ENCODE peak calls at places on chromosomes 12 and 14, in ten cellular contexts. I is nephron progenitor cell; W is Jurkat, Clone E6-1; U is AG04450; X is sciatic nerve; R is naive thymus-derived CD4-positive, alpha-beta T cell; C is Right ventricle myocardium inferior; T is colonic mucosa; L is cardiac septum; K is NCI-H1105. V is an unnamed sample.

GRCh38 chr12:120204171-120204570 is 3.3 kb upstream of the RPLP0 start:
- DNase-seq in L (no peak), U (no peak), K (no peak), I (no peak), W (no peak), T (no peak), X (no peak), R (no peak), C (no peak), V (no peak)

GRCh38 chr14:65043893-65044595 is 57.3 kb downstream of the FNTB start:
- DNase-seq in K (no peak), I (no peak), W (peak; percentile 25), L (no peak), X (peak; percentile 7), U (no peak), R (no peak), C (no peak), T (no peak), V (no peak)

GRCh38 chr12:1878214-1878613 is 40.2 kb downstream of the CACNA2D4 start:
- DNase-seq in C (no peak), U (no peak), X (no peak), I (no peak), R (no peak), K (no peak), W (no peak), T (peak; percentile 13), L (no peak), V (no peak)

GRCh38 chr12:125070661-125071390 is 5.6 kb downstream of the AACS start:
- DNase-seq in W (no peak), R (no peak), K (no peak), L (no peak), X (no peak), I (no peak), C (no peak), U (no peak), T (no peak), V (peak; percentile 11)

GRCh38 chr12:108722992-108723766 is 8.1 kb downstream of the CORO1C start:
- DNase-seq in U (peak; percentile 61), K (no peak), C (no peak), I (no peak), R (no peak), W (no peak), X (no peak), T (no peak), L (no peak), V (peak; percentile 82)

GRCh38 chr12:89730060-89730459 is 21.4 kb upstream of the ATP2B1 start:
- DNase-seq in L (no peak), C (no peak), X (no peak), R (no peak), T (no peak), U (no peak), W (no peak), I (no peak), K (no peak), V (no peak)

GRCh38 chr12:22333751-22334695 is 484 bp downstream of the ST8SIA1 start:
- DNase-seq in R (peak; percentile 2), C (no peak), T (peak; percentile 24), I (peak; percentile 44), K (no peak), L (no peak), X (peak; percentile 55), W (no peak), U (no peak), V (peak; percentile 73)

GRCh38 chr14:65257405-65257804 is 155.1 kb upstream of the MAX start:
- DNase-seq in I (no peak), K (no peak), X (no peak), R (no peak), C (no peak), L (no peak), U (no peak), T (no peak), W (no peak), V (no peak)

GRCh38 chr12:116529048-116529447 is 30.1 kb upstream of the MAP1LC3B2 start:
- DNase-seq in X (no peak), T (no peak), W (no peak), U (no peak), I (no peak), L (no peak), K (no peak), R (no peak), C (no peak), V (no peak)